ENCODE peak calls at places on chromosomes 6 and 20, in eight cellular contexts. H is esophagus squamous epithelium, L is uterus, G is cardiac muscle cell, N is adrenal gland, T is transverse colon, P is PC-9, B is NB4. Y is an unnamed sample.

GRCh38 chr6:21611485-21611884 is 17.9 kb downstream of the SOX4 start:
- DNase-seq in H (no peak), L (no peak), G (no peak), N (no peak), T (no peak), P (no peak), B (no peak), Y (no peak)

GRCh38 chr20:34970193-34971037 is 14.7 kb downstream of the MYH7B start:
- DNase-seq in H (no peak), L (no peak), G (no peak), N (no peak), T (no peak), P (no peak), B (no peak), Y (no peak)

GRCh38 chr6:145469021-145469420 is 266.3 kb downstream of the EPM2A start:
- DNase-seq in H (no peak), L (no peak), G (no peak), N (no peak), T (no peak), P (no peak), B (no peak), Y (no peak)

GRCh38 chr6:160201056-160201455 is 57.6 kb downstream of the SLC22A2 start:
- DNase-seq in H (no peak), L (no peak), G (no peak), N (no peak), T (no peak), P (no peak), B (no peak), Y (no peak)

GRCh38 chr6:16129623-16130243 is 847 bp downstream of the MYLIP start:
- DNase-seq in H (no peak), L (peak; percentile 40), G (peak; percentile 33), N (peak; percentile 39), T (peak; percentile 41), P (peak; percentile 30), B (peak; percentile 52), Y (no peak)

GRCh38 chr6:103085801-103086200 is 1692.3 kb downstream of the GRIK2 start:
- DNase-seq in H (no peak), L (no peak), G (no peak), N (no peak), T (no peak), P (no peak), B (no peak), Y (no peak)

GRCh38 chr6:150144294-150144868 is 1.5 kb downstream of the PPP1R14C start:
- DNase-seq in H (no peak), L (no peak), G (no peak), N (no peak), T (no peak), P (no peak), B (no peak), Y (no peak)

GRCh38 chr20:1107176-1107575 is 11.2 kb upstream of the PSMF1 start:
- DNase-seq in H (no peak), L (no peak), G (no peak), N (no peak), T (no peak), P (no peak), B (no peak), Y (no peak)

GRCh38 chr20:17843246-17844132 is 125.1 kb downstream of the SNX5 start:
- DNase-seq in H (no peak), L (peak; percentile 45), G (peak; percentile 97), N (peak; percentile 29), T (no peak), P (peak; percentile 78), B (no peak), Y (peak; percentile 80)

GRCh38 chr20:1883986-1884385 is 11.2 kb upstream of the SIRPA start:
- DNase-seq in H (no peak), L (no peak), G (no peak), N (no peak), T (no peak), P (no peak), B (peak; percentile 38), Y (no peak)

GRCh38 chr6:7895125-7895423 is 15.5 kb downstream of the TXNDC5 start:
- DNase-seq in H (no peak), L (no peak), G (no peak), N (no peak), T (peak; percentile 46), P (no peak), B (no peak), Y (no peak)

GRCh38 chr20:32749914-32750637 is 6.8 kb upstream of the COMMD7 start:
- DNase-seq in H (no peak), L (no peak), G (no peak), N (no peak), T (no peak), P (no peak), B (no peak), Y (no peak)

GRCh38 chr6:156427345-156427744 is 349.8 kb upstream of the ARID1B start:
- DNase-seq in H (no peak), L (no peak), G (peak; percentile 78), N (peak; percentile 30), T (peak; percentile 18), P (peak; percentile 1), B (no peak), Y (no peak)

GRCh38 chr20:9506964-9507369 is 7.4 kb upstream of the LAMP5 start:
- DNase-seq in H (no peak), L (no peak), G (no peak), N (no peak), T (no peak), P (no peak), B (no peak), Y (no peak)

GRCh38 chr20:54177378-54177777 is 3.6 kb upstream of the CYP24A1 start:
- DNase-seq in H (no peak), L (no peak), G (no peak), N (no peak), T (no peak), P (no peak), B (no peak), Y (no peak)

GRCh38 chr20:54176610-54177009 is 2.8 kb upstream of the CYP24A1 start:
- DNase-seq in H (no peak), L (no peak), G (no peak), N (no peak), T (no peak), P (no peak), B (no peak), Y (no peak)

GRCh38 chr20:54180931-54181330 is 7.1 kb upstream of the CYP24A1 start:
- DNase-seq in H (no peak), L (no peak), G (no peak), N (no peak), T (no peak), P (no peak), B (no peak), Y (no peak)

GRCh38 chr20:54178256-54178655 is 4.5 kb upstream of the CYP24A1 start:
- DNase-seq in H (no peak), L (no peak), G (no peak), N (no peak), T (no peak), P (no peak), B (no peak), Y (no peak)

GRCh38 chr20:54179946-54180345 is 6.2 kb upstream of the CYP24A1 start:
- DNase-seq in H (no peak), L (no peak), G (no peak), N (no peak), T (no peak), P (peak; percentile 23), B (no peak), Y (no peak)
- H3K4me3 ChIP-seq in H (no peak overlapping the region), L (no peak overlapping the region), G (no peak overlapping the region), N (no peak overlapping the region), T (no peak overlapping the region), P (no peak overlapping the region), B (no peak overlapping the region), Y (no peak overlapping the region)

GRCh38 chr6:189676-190075 is 102.6 kb upstream of the DUSP22 start:
- DNase-seq in H (no peak), L (no peak), G (no peak), N (no peak), T (no peak), P (no peak), B (no peak), Y (no peak)
- H3K4me3 ChIP-seq in H (no peak overlapping the region), L (no peak overlapping the region), G (no peak overlapping the region), N (no peak overlapping the region), T (no peak overlapping the region), P (no peak overlapping the region), B (no peak overlapping the region), Y (no peak overlapping the region)

DNA sequence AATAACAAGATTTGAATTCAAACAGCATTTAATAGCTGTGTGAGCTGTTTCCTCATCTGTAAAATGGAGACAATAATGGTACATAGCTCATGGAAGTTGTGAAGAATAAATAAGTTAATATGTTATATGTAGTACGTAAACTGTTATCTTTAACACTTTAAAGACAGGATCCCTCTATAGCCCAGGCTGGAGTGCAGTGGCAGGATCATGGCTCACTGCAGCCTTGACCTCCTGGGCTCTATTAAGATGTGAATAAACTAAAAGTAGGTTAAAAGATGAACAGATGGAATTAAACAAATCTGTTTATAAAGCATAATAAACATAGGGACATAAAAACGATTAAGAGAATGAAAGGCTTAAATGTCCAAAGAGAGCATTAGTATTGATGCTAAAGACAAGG is 3.0 kb downstream of the AMD1 start:
- DNase-seq in H (no peak), L (no peak), G (no peak), N (no peak), T (no peak), P (no peak), B (no peak), Y (no peak)
- H3K4me3 ChIP-seq in H (peak overlapping the region; percentile 94), L (no peak overlapping the region), G (peak overlapping the region; percentile 79), N (no peak overlapping the region), T (peak overlapping the region; percentile 94), P (peak overlapping the region; percentile 90), B (peak overlapping the region; percentile 77), Y (no peak overlapping the region)

GRCh38 chr6:27334141-27334540 is 22.1 kb upstream of the POM121L2 start:
- DNase-seq in H (no peak), L (no peak), G (no peak), N (no peak), T (no peak), P (no peak), B (peak; percentile 27), Y (no peak)

GRCh38 chr6:27327023-27327742 is 15.1 kb upstream of the POM121L2 start:
- DNase-seq in H (no peak), L (no peak), G (no peak), N (no peak), T (no peak), P (no peak), B (peak; percentile 89), Y (no peak)

GRCh38 chr6:27333642-27334040 is 21.6 kb upstream of the POM121L2 start:
- DNase-seq in H (no peak), L (no peak), G (no peak), N (no peak), T (no peak), P (no peak), B (no peak), Y (no peak)

DNA sequence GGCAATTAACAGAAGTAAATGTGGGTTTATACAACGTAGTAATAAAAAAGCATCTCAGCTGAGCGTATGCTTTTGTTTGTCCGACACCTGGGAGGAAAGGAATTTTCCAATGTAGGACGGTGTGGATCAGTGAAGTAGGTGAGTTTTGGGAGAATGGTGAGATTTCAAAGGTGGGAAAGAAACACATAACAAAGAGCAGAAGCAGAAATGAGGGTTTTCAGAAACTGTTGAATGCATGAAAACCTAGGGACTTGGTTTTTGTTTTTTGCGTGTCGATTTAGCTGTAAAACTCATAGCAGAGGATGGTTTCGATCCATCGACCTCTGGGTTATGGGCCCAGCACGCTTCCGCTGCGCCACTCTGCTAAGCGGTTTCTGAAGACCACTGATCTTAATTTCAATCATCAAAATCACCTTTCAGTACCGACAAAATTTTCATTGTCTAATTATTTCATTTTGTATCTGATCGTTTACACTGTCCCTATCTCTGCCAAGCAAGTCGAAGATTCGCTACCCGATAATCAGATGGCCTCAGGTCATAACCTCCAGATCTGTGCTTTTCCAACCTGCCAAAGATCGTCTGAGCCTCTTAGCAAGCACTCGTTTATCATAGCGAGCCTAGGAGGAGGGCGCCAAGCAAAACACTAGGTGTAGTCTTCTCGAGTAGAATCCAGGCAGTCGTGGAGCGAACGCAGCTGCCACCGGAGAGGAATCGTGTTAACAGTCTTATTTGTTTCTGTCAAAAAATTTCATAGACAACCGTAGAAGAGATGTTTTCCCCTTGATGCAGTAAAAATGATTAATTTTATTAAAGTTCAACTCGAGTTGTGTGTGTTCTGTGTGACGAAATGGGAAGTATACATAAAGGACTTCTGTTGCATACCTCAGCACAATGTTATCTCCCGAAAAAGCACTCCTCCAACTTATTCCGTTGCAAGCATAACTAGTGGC is 20.9 kb upstream of the POM121L2 start:
- DNase-seq in H (no peak), L (peak; percentile 31), G (peak; percentile 47), N (no peak), T (no peak), P (peak; percentile 62), B (peak; percentile 83), Y (no peak)
- H3K4me3 ChIP-seq in H (no peak overlapping the region), L (no peak overlapping the region), G (peak overlapping the region; percentile 29), N (no peak overlapping the region), T (no peak overlapping the region), P (peak overlapping the region; percentile 82), B (peak overlapping the region; percentile 91), Y (no peak overlapping the region)